ENCODE peak calls at places on chromosomes 5 and 9, in five cellular contexts. D is pancreas, Z is sigmoid colon, C is body of pancreas, K is SJSA1. L is an unnamed sample. For H3K4me1, the result is how much of the 10 kb centered on the place peaks cover.

GRCh38 chr9:134606951-134607733 is 34.5 kb upstream of the COL5A1 start:
- DNase-seq in D (no peak), Z (no peak), C (no peak), K (peak), L (no peak)

GRCh38 chr9:33964369-33964768 is 84.3 kb downstream of the UBAP2 start:
- DNase-seq in D (no peak), Z (no peak), C (no peak), K (no peak), L (no peak)

GRCh38 chr5:157189223-157189622 is 8.6 kb downstream of the ITK start:
- DNase-seq in D (no peak), Z (no peak), C (no peak), K (no peak), L (no peak)

GRCh38 chr5:116947691-116948528 is 373.3 kb upstream of the SEMA6A start:
- DNase-seq in D (peak), Z (no peak), C (peak), K (peak), L (peak)

GRCh38 chr5:88967633-88968585 is 84.9 kb upstream of the MEF2C start:
- DNase-seq in D (no peak), Z (no peak), C (no peak), K (no peak), L (no peak)

GRCh38 chr9:82191082-82191481 is 202.5 kb downstream of the SPATA31D1 start:
- DNase-seq in D (no peak), Z (no peak), C (no peak), K (no peak), L (no peak)

GRCh38 chr9:116322521-116322920 is 168.9 kb downstream of the PAPPA start:
- DNase-seq in D (no peak), Z (no peak), C (no peak), K (no peak), L (no peak)

GRCh38 chr5:36630201-36630968 is 24.0 kb downstream of the SLC1A3 start:
- DNase-seq in D (no peak), Z (no peak), C (no peak), K (no peak), L (no peak)

GRCh38 chr9:129646252-129646651 is 4.3 kb upstream of the ASB6 start:
- DNase-seq in D (no peak), Z (no peak), C (no peak), K (no peak), L (no peak)

DNA sequence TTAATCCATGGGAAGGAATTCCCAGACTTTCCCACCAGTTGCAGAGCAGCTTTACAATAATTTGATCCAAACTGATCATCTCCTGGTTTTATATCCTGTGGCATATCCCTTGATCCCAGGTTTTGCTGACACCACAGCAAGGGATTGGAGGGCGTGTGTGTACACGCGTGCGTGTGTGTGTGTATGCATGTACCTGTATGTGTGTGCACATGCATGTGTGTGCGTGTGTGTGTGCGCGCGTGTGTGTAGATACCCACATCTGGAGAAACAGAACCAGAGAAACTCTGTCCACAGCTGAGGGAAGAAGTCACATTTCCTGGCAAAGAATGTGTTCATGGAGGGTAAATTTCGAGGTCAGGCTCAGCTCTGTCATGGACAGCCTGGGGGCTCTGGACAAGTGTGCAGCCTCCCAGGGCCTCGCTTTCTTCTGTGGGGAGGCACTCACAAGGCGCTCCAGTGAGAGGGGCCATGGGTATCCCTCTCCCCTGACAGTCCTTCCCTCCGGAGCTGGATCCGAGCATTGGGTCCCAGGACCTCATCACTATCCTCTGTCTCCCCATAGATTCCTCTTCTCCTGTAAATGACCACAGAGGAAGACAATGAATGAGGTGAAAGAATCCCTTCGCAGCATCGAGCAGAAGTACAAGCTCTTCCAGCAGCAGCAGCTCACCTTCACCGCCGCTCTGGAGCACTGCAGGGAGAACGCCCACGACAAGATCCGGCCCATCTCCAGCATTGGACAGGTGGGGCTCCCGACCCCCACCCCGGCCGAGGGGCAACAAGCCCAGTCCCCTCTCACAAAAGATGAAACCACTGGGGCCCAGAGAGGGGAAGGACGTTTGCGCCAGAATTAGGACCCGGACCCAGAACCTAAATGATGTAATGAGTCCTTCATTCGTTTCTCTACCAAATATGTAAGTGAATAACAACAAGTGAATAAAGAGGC is 4.9 kb downstream of the SPACA9 start:
- DNase-seq in D (no peak), Z (no peak), C (no peak), K (no peak), L (no peak)
- H3K4me1 ChIP-seq in D (under half), Z (under half), C (under half), K (under half), L (under half)

GRCh38 chr9:69130456-69131441 is 43.3 kb upstream of the TJP2 start:
- DNase-seq in D (no peak), Z (no peak), C (no peak), K (no peak), L (no peak)
- H3K27ac ChIP-seq in D (peak), Z (no peak), C (peak), K (no peak), L (peak)

DNA sequence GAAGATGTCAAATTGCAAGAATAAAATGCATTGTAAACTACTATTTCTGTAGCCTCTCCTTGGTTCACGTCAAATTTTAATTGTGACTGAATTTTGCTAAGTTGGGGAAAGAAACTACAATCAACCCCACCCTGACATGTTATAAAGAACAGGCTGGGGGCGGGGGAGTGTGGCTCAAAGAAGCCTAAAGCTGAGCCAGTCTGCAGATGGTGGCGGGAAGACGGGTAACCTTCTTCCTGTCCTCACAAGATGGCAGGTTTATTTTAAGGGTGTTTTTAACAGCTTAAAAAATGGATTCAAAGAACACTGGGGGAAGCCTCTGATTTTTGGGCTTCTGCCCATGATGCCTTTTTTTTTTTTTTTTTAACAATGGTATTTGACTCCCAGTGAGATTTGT is 68.5 kb upstream of the MELK start:
- DNase-seq in D (no peak), Z (no peak), C (no peak), K (no peak), L (no peak)
- H3K4me1 ChIP-seq in D (under half), Z (under half), C (under half), K (under half), L (under half)

GRCh38 chr9:76650692-76651091 is 113.5 kb upstream of the PCA3 start:
- DNase-seq in D (no peak), Z (no peak), C (no peak), K (no peak), L (no peak)
- H3K27ac ChIP-seq in D (no peak), Z (peak), C (no peak), K (peak), L (no peak)

L was measured in RWPE2.